ENCODE peak calls at places on chromosome 20, in ten cellular contexts. One of them, this sample, is unnamed.

GRCh38 chr20:26308961-26309360 is 612.3 kb upstream of the ZNF337 start:
- DNase-seq in Calu3: no peak
- DNase-seq in NCI-H1105: no peak
- DNase-seq in LoVo: no peak
- DNase-seq in NCI-H524 treated with DMSO at 0.1 percent for 48 hours: no peak
- DNase-seq in RWPE1: no peak
- DNase-seq in A549: no peak
- DNase-seq in BJ: no peak
- DNase-seq in lung: no peak
- DNase-seq in activated CD4-positive, alpha-beta memory T cell treated with anti-CD3 and anti-CD28 coated beads for 36 hours: no peak
- DNase-seq in this sample: no peak

GRCh38 chr20:840858-841567 is 7.5 kb downstream of the FAM110A start:
- DNase-seq in A549: peak; percentile 43
- DNase-seq in NCI-H524 treated with DMSO at 0.1 percent for 48 hours: no peak
- DNase-seq in RWPE1: peak; percentile 58
- DNase-seq in NCI-H1105: no peak
- DNase-seq in lung: peak; percentile 60
- DNase-seq in BJ: no peak
- DNase-seq in LoVo: peak; percentile 51
- DNase-seq in Calu3: peak; percentile 64
- DNase-seq in activated CD4-positive, alpha-beta memory T cell treated with anti-CD3 and anti-CD28 coated beads for 36 hours: peak; percentile 51
- DNase-seq in this sample: no peak

GRCh38 chr20:33658510-33658909 is 3.6 kb upstream of the C20orf144 start:
- DNase-seq in NCI-H1105: no peak
- DNase-seq in Calu3: no peak
- DNase-seq in BJ: no peak
- DNase-seq in activated CD4-positive, alpha-beta memory T cell treated with anti-CD3 and anti-CD28 coated beads for 36 hours: no peak
- DNase-seq in RWPE1: no peak
- DNase-seq in LoVo: no peak
- DNase-seq in NCI-H524 treated with DMSO at 0.1 percent for 48 hours: no peak
- DNase-seq in A549: no peak
- DNase-seq in lung: no peak
- DNase-seq in this sample: no peak

GRCh38 chr20:35173576-35174192 is 1.8 kb downstream of the PROCR start:
- DNase-seq in A549: no peak
- DNase-seq in NCI-H1105: no peak
- DNase-seq in activated CD4-positive, alpha-beta memory T cell treated with anti-CD3 and anti-CD28 coated beads for 36 hours: no peak
- DNase-seq in Calu3: no peak
- DNase-seq in lung: no peak
- DNase-seq in NCI-H524 treated with DMSO at 0.1 percent for 48 hours: no peak
- DNase-seq in RWPE1: no peak
- DNase-seq in LoVo: no peak
- DNase-seq in BJ: no peak
- DNase-seq in this sample: no peak

GRCh38 chr20:24027229-24027628 is 38.6 kb upstream of the GGTLC1 start:
- DNase-seq in NCI-H524 treated with DMSO at 0.1 percent for 48 hours: no peak
- DNase-seq in lung: peak; percentile 42
- DNase-seq in LoVo: no peak
- DNase-seq in NCI-H1105: no peak
- DNase-seq in A549: no peak
- DNase-seq in RWPE1: no peak
- DNase-seq in activated CD4-positive, alpha-beta memory T cell treated with anti-CD3 and anti-CD28 coated beads for 36 hours: peak; percentile 88
- DNase-seq in Calu3: no peak
- DNase-seq in BJ: no peak
- DNase-seq in this sample: no peak

GRCh38 chr20:48191200-48191599 is 405.9 kb upstream of the SULF2 start:
- DNase-seq in lung: no peak
- DNase-seq in RWPE1: peak; percentile 64
- DNase-seq in BJ: no peak
- DNase-seq in A549: no peak
- DNase-seq in NCI-H524 treated with DMSO at 0.1 percent for 48 hours: no peak
- DNase-seq in LoVo: no peak
- DNase-seq in NCI-H1105: no peak
- DNase-seq in Calu3: peak; percentile 28
- DNase-seq in activated CD4-positive, alpha-beta memory T cell treated with anti-CD3 and anti-CD28 coated beads for 36 hours: no peak
- DNase-seq in this sample: peak; percentile 40

GRCh38 chr20:25274481-25274880 is 26.6 kb downstream of the PYGB start:
- DNase-seq in BJ: no peak
- DNase-seq in LoVo: no peak
- DNase-seq in NCI-H1105: no peak
- DNase-seq in RWPE1: no peak
- DNase-seq in lung: no peak
- DNase-seq in A549: no peak
- DNase-seq in activated CD4-positive, alpha-beta memory T cell treated with anti-CD3 and anti-CD28 coated beads for 36 hours: no peak
- DNase-seq in NCI-H524 treated with DMSO at 0.1 percent for 48 hours: no peak
- DNase-seq in Calu3: no peak
- DNase-seq in this sample: no peak

GRCh38 chr20:15619341-15619740 is 953.9 kb downstream of the KIF16B start:
- DNase-seq in Calu3: no peak
- DNase-seq in NCI-H524 treated with DMSO at 0.1 percent for 48 hours: no peak
- DNase-seq in LoVo: no peak
- DNase-seq in NCI-H1105: no peak
- DNase-seq in A549: no peak
- DNase-seq in RWPE1: no peak
- DNase-seq in BJ: no peak
- DNase-seq in activated CD4-positive, alpha-beta memory T cell treated with anti-CD3 and anti-CD28 coated beads for 36 hours: no peak
- DNase-seq in lung: no peak
- DNase-seq in this sample: no peak

GRCh38 chr20:64160536-64161495 is 3.4 kb upstream of the MYT1 start:
- DNase-seq in A549: no peak
- DNase-seq in LoVo: no peak
- DNase-seq in NCI-H524 treated with DMSO at 0.1 percent for 48 hours: peak; percentile 60
- DNase-seq in Calu3: no peak
- DNase-seq in activated CD4-positive, alpha-beta memory T cell treated with anti-CD3 and anti-CD28 coated beads for 36 hours: no peak
- DNase-seq in RWPE1: no peak
- DNase-seq in BJ: no peak
- DNase-seq in NCI-H1105: no peak
- DNase-seq in lung: no peak
- DNase-seq in this sample: no peak

GRCh38 chr20:17904027-17904426 is 64.6 kb downstream of the SNX5 start:
- DNase-seq in A549: no peak
- DNase-seq in lung: no peak
- DNase-seq in Calu3: no peak
- DNase-seq in RWPE1: no peak
- DNase-seq in NCI-H524 treated with DMSO at 0.1 percent for 48 hours: no peak
- DNase-seq in NCI-H1105: no peak
- DNase-seq in activated CD4-positive, alpha-beta memory T cell treated with anti-CD3 and anti-CD28 coated beads for 36 hours: peak; percentile 41
- DNase-seq in LoVo: no peak
- DNase-seq in BJ: no peak
- DNase-seq in this sample: no peak

GRCh38 chr20:1721687-1722512 is 64.3 kb upstream of the SIRPG start:
- DNase-seq in activated CD4-positive, alpha-beta memory T cell treated with anti-CD3 and anti-CD28 coated beads for 36 hours: peak; percentile 54
- DNase-seq in LoVo: no peak
- DNase-seq in RWPE1: no peak
- DNase-seq in BJ: no peak
- DNase-seq in A549: no peak
- DNase-seq in NCI-H1105: no peak
- DNase-seq in Calu3: no peak
- DNase-seq in lung: peak; percentile 19
- DNase-seq in NCI-H524 treated with DMSO at 0.1 percent for 48 hours: no peak
- DNase-seq in this sample: no peak

GRCh38 chr20:13222319-13222716 is 1.2 kb downstream of the ISM1 start:
- DNase-seq in NCI-H1105: no peak
- DNase-seq in LoVo: no peak
- DNase-seq in BJ: no peak
- DNase-seq in Calu3: no peak
- DNase-seq in lung: no peak
- DNase-seq in A549: no peak
- DNase-seq in activated CD4-positive, alpha-beta memory T cell treated with anti-CD3 and anti-CD28 coated beads for 36 hours: no peak
- DNase-seq in NCI-H524 treated with DMSO at 0.1 percent for 48 hours: no peak
- DNase-seq in RWPE1: no peak
- DNase-seq in this sample: no peak

GRCh38 chr20:57108742-57109141 is 157.7 kb downstream of the BMP7 start:
- DNase-seq in A549: no peak
- DNase-seq in lung: no peak
- DNase-seq in NCI-H524 treated with DMSO at 0.1 percent for 48 hours: no peak
- DNase-seq in Calu3: no peak
- DNase-seq in activated CD4-positive, alpha-beta memory T cell treated with anti-CD3 and anti-CD28 coated beads for 36 hours: no peak
- DNase-seq in LoVo: no peak
- DNase-seq in RWPE1: no peak
- DNase-seq in BJ: no peak
- DNase-seq in NCI-H1105: no peak
- DNase-seq in this sample: no peak

GRCh38 chr20:23092409-23092756 is 6.3 kb upstream of the CD93 start:
- DNase-seq in activated CD4-positive, alpha-beta memory T cell treated with anti-CD3 and anti-CD28 coated beads for 36 hours: no peak
- DNase-seq in A549: no peak
- DNase-seq in NCI-H524 treated with DMSO at 0.1 percent for 48 hours: no peak
- DNase-seq in BJ: no peak
- DNase-seq in lung: no peak
- DNase-seq in LoVo: no peak
- DNase-seq in NCI-H1105: peak; percentile 3
- DNase-seq in Calu3: no peak
- DNase-seq in RWPE1: no peak
- DNase-seq in this sample: peak; percentile 24

GRCh38 chr20:32743237-32744112 is at the start of gene COMMD7:
- DNase-seq in RWPE1: no peak
- DNase-seq in BJ: no peak
- DNase-seq in A549: no peak
- DNase-seq in activated CD4-positive, alpha-beta memory T cell treated with anti-CD3 and anti-CD28 coated beads for 36 hours: peak; percentile 90
- DNase-seq in NCI-H524 treated with DMSO at 0.1 percent for 48 hours: no peak
- DNase-seq in NCI-H1105: peak; percentile 67
- DNase-seq in lung: peak; percentile 68
- DNase-seq in LoVo: peak; percentile 36
- DNase-seq in Calu3: peak; percentile 76
- DNase-seq in this sample: no peak

GRCh38 chr20:52150440-52151258 is 40.9 kb downstream of the ZFP64 start:
- DNase-seq in activated CD4-positive, alpha-beta memory T cell treated with anti-CD3 and anti-CD28 coated beads for 36 hours: no peak
- DNase-seq in LoVo: peak; percentile 46
- DNase-seq in Calu3: peak; percentile 52
- DNase-seq in RWPE1: peak; percentile 70
- DNase-seq in BJ: peak; percentile 9
- DNase-seq in NCI-H1105: peak; percentile 23
- DNase-seq in NCI-H524 treated with DMSO at 0.1 percent for 48 hours: peak; percentile 15
- DNase-seq in A549: peak; percentile 65
- DNase-seq in lung: no peak
- DNase-seq in this sample: no peak

GRCh38 chr20:33013701-33014326 is 6.3 kb downstream of the BPIFB2 start:
- DNase-seq in activated CD4-positive, alpha-beta memory T cell treated with anti-CD3 and anti-CD28 coated beads for 36 hours: no peak
- DNase-seq in LoVo: no peak
- DNase-seq in lung: no peak
- DNase-seq in RWPE1: no peak
- DNase-seq in BJ: no peak
- DNase-seq in NCI-H524 treated with DMSO at 0.1 percent for 48 hours: no peak
- DNase-seq in Calu3: no peak
- DNase-seq in A549: no peak
- DNase-seq in NCI-H1105: no peak
- DNase-seq in this sample: no peak

GRCh38 chr20:17934141-17934862 is 34.3 kb downstream of the SNX5 start:
- DNase-seq in A549: no peak
- DNase-seq in Calu3: no peak
- DNase-seq in LoVo: no peak
- DNase-seq in NCI-H524 treated with DMSO at 0.1 percent for 48 hours: no peak
- DNase-seq in NCI-H1105: no peak
- DNase-seq in lung: no peak
- DNase-seq in RWPE1: no peak
- DNase-seq in activated CD4-positive, alpha-beta memory T cell treated with anti-CD3 and anti-CD28 coated beads for 36 hours: no peak
- DNase-seq in BJ: peak; percentile 52
- DNase-seq in this sample: peak; percentile 52

GRCh38 chr20:20530428-20531151 is 162.7 kb downstream of the INSM1 start:
- DNase-seq in RWPE1: no peak
- DNase-seq in lung: no peak
- DNase-seq in A549: no peak
- DNase-seq in LoVo: no peak
- DNase-seq in NCI-H524 treated with DMSO at 0.1 percent for 48 hours: no peak
- DNase-seq in Calu3: no peak
- DNase-seq in NCI-H1105: no peak
- DNase-seq in activated CD4-positive, alpha-beta memory T cell treated with anti-CD3 and anti-CD28 coated beads for 36 hours: no peak
- DNase-seq in BJ: no peak
- DNase-seq in this sample: no peak

GRCh38 chr20:62776692-62777527 is 19.4 kb upstream of the MRGBP start:
- DNase-seq in RWPE1: peak; percentile 94
- DNase-seq in A549: no peak
- DNase-seq in NCI-H524 treated with DMSO at 0.1 percent for 48 hours: no peak
- DNase-seq in LoVo: peak; percentile 45
- DNase-seq in activated CD4-positive, alpha-beta memory T cell treated with anti-CD3 and anti-CD28 coated beads for 36 hours: peak; percentile 84
- DNase-seq in lung: no peak
- DNase-seq in NCI-H1105: no peak
- DNase-seq in BJ: no peak
- DNase-seq in Calu3: peak; percentile 49
- DNase-seq in this sample: no peak

GRCh38 chr20:5877128-5877527 is 73.2 kb downstream of the TRMT6 start:
- DNase-seq in Calu3: no peak
- DNase-seq in NCI-H1105: no peak
- DNase-seq in NCI-H524 treated with DMSO at 0.1 percent for 48 hours: no peak
- DNase-seq in lung: no peak
- DNase-seq in activated CD4-positive, alpha-beta memory T cell treated with anti-CD3 and anti-CD28 coated beads for 36 hours: no peak
- DNase-seq in LoVo: no peak
- DNase-seq in A549: no peak
- DNase-seq in RWPE1: no peak
- DNase-seq in BJ: no peak
- DNase-seq in this sample: no peak

GRCh38 chr20:25072226-25072811 is 9.6 kb downstream of the VSX1 start:
- DNase-seq in NCI-H524 treated with DMSO at 0.1 percent for 48 hours: no peak
- DNase-seq in activated CD4-positive, alpha-beta memory T cell treated with anti-CD3 and anti-CD28 coated beads for 36 hours: no peak
- DNase-seq in lung: no peak
- DNase-seq in RWPE1: no peak
- DNase-seq in BJ: no peak
- DNase-seq in LoVo: no peak
- DNase-seq in A549: no peak
- DNase-seq in Calu3: no peak
- DNase-seq in NCI-H1105: no peak
- DNase-seq in this sample: no peak

GRCh38 chr20:5041433-5041832 is 40.1 kb upstream of the SLC23A2 start:
- DNase-seq in Calu3: no peak
- DNase-seq in lung: no peak
- DNase-seq in BJ: no peak
- DNase-seq in activated CD4-positive, alpha-beta memory T cell treated with anti-CD3 and anti-CD28 coated beads for 36 hours: no peak
- DNase-seq in NCI-H1105: no peak
- DNase-seq in LoVo: no peak
- DNase-seq in NCI-H524 treated with DMSO at 0.1 percent for 48 hours: no peak
- DNase-seq in RWPE1: no peak
- DNase-seq in A549: no peak
- DNase-seq in this sample: no peak

GRCh38 chr20:53040678-53041674 is 68.8 kb downstream of the TSHZ2 start:
- DNase-seq in BJ: no peak
- DNase-seq in LoVo: no peak
- DNase-seq in activated CD4-positive, alpha-beta memory T cell treated with anti-CD3 and anti-CD28 coated beads for 36 hours: no peak
- DNase-seq in NCI-H524 treated with DMSO at 0.1 percent for 48 hours: peak; percentile 18
- DNase-seq in NCI-H1105: peak; percentile 90
- DNase-seq in A549: no peak
- DNase-seq in RWPE1: peak; percentile 35
- DNase-seq in Calu3: peak; percentile 34
- DNase-seq in lung: no peak
- DNase-seq in this sample: peak; percentile 70

GRCh38 chr20:31894980-31895675 is 24.7 kb downstream of the TTLL9 start:
- DNase-seq in activated CD4-positive, alpha-beta memory T cell treated with anti-CD3 and anti-CD28 coated beads for 36 hours: no peak
- DNase-seq in LoVo: no peak
- DNase-seq in A549: no peak
- DNase-seq in lung: peak; percentile 73
- DNase-seq in NCI-H524 treated with DMSO at 0.1 percent for 48 hours: no peak
- DNase-seq in RWPE1: peak; percentile 72
- DNase-seq in Calu3: peak; percentile 25
- DNase-seq in NCI-H1105: no peak
- DNase-seq in BJ: peak; percentile 5
- DNase-seq in this sample: peak; percentile 11

GRCh38 chr20:24465168-24465567 is 4.3 kb upstream of the SYNDIG1 start:
- DNase-seq in LoVo: no peak
- DNase-seq in lung: no peak
- DNase-seq in BJ: no peak
- DNase-seq in Calu3: no peak
- DNase-seq in A549: no peak
- DNase-seq in NCI-H524 treated with DMSO at 0.1 percent for 48 hours: no peak
- DNase-seq in NCI-H1105: no peak
- DNase-seq in activated CD4-positive, alpha-beta memory T cell treated with anti-CD3 and anti-CD28 coated beads for 36 hours: no peak
- DNase-seq in RWPE1: no peak
- DNase-seq in this sample: no peak

GRCh38 chr20:2402271-2402980 is 21.7 kb downstream of the TGM6 start:
- DNase-seq in RWPE1: peak; percentile 69
- DNase-seq in Calu3: peak; percentile 16
- DNase-seq in NCI-H524 treated with DMSO at 0.1 percent for 48 hours: no peak
- DNase-seq in LoVo: peak; percentile 6
- DNase-seq in A549: peak; percentile 58
- DNase-seq in activated CD4-positive, alpha-beta memory T cell treated with anti-CD3 and anti-CD28 coated beads for 36 hours: no peak
- DNase-seq in NCI-H1105: no peak
- DNase-seq in BJ: peak; percentile 0
- DNase-seq in lung: no peak
- DNase-seq in this sample: peak; percentile 35

GRCh38 chr20:8523684-8524083 is 391.6 kb downstream of the PLCB1 start:
- DNase-seq in RWPE1: no peak
- DNase-seq in activated CD4-positive, alpha-beta memory T cell treated with anti-CD3 and anti-CD28 coated beads for 36 hours: no peak
- DNase-seq in BJ: no peak
- DNase-seq in A549: no peak
- DNase-seq in LoVo: no peak
- DNase-seq in NCI-H524 treated with DMSO at 0.1 percent for 48 hours: no peak
- DNase-seq in lung: no peak
- DNase-seq in Calu3: no peak
- DNase-seq in NCI-H1105: no peak
- DNase-seq in this sample: no peak